ENCODE peak calls at places on chromosomes 3 and 15, in six cellular contexts. N, D, S, P, B and C are unnamed samples.

GRCh38 chr15:85284497-85284896 is 95.9 kb upstream of the AKAP13 start:
- DNase-seq in D (no peak), N (peak; percentile 53), B (no peak), S (no peak), P (no peak), C (no peak)

GRCh38 chr3:187706966-187707365 is 4.6 kb upstream of the RTP2 start:
- DNase-seq in S (peak; percentile 57), N (no peak), D (no peak), P (no peak), B (no peak), C (no peak)

GRCh38 chr15:37536967-37537624 is 397.3 kb upstream of the TMCO5A start:
- DNase-seq in N (no peak), B (no peak), P (no peak), D (no peak), S (no peak), C (no peak)

GRCh38 chr3:160374472-160374871 is 24.6 kb downstream of the IFT80 start:
- DNase-seq in N (no peak), D (no peak), S (no peak), B (no peak), P (no peak), C (no peak)

GRCh38 chr3:140571836-140572235 is 106.0 kb upstream of the TRIM42 start:
- DNase-seq in D (no peak), N (no peak), S (no peak), P (no peak), B (no peak), C (no peak)

GRCh38 chr15:77702211-77702957 is 69.7 kb upstream of the LINGO1 start:
- DNase-seq in D (no peak), S (no peak), B (no peak), N (peak; percentile 28), P (no peak), C (no peak)

GRCh38 chr3:149468504-149469212 is 5.8 kb upstream of the TM4SF4 start:
- DNase-seq in S (no peak), B (peak; percentile 75), P (no peak), N (peak; percentile 69), D (no peak), C (no peak)

GRCh38 chr3:189908646-189909045 is 212.1 kb downstream of the P3H2 start:
- DNase-seq in D (no peak), B (no peak), P (peak; percentile 64), S (no peak), N (no peak), C (no peak)

GRCh38 chr3:193803288-193803687 is 210.3 kb downstream of the OPA1 start:
- DNase-seq in P (no peak), D (no peak), B (peak; percentile 38), S (no peak), N (no peak), C (no peak)

GRCh38 chr3:127177226-127177625 is 15.7 kb upstream of the PRR23E start:
- DNase-seq in P (no peak), S (no peak), N (no peak), B (peak; percentile 38), D (no peak), C (no peak)

GRCh38 chr15:81029416-81030367 is 29.0 kb downstream of the TLNRD1 start:
- DNase-seq in S (no peak), P (no peak), N (no peak), B (no peak), D (no peak), C (no peak)

GRCh38 chr3:142065344-142065743 is 84.0 kb downstream of the TFDP2 start:
- DNase-seq in P (no peak), N (no peak), S (no peak), D (no peak), B (no peak), C (no peak)

GRCh38 chr3:79406175-79406574 is 361.6 kb downstream of the ROBO1 start:
- DNase-seq in N (no peak), D (no peak), P (no peak), B (no peak), S (no peak), C (no peak)

GRCh38 chr3:141686477-141687280 is 51.4 kb upstream of the RNF7 start:
- DNase-seq in D (no peak), B (peak; percentile 27), S (peak; percentile 82), N (no peak), P (no peak), C (peak; percentile 78)

GRCh38 chr15:32982001-32982400 is 212.5 kb downstream of the FMN1 start:
- DNase-seq in B (no peak), S (no peak), P (no peak), D (no peak), N (no peak), C (no peak)

GRCh38 chr3:186996356-186996755 is 66.0 kb downstream of the ST6GAL1 start:
- DNase-seq in S (no peak), D (no peak), P (no peak), N (peak; percentile 98), B (no peak), C (no peak)

GRCh38 chr3:158160958-158161357 is 51.1 kb downstream of the RSRC1 start:
- DNase-seq in S (no peak), N (no peak), P (no peak), D (no peak), B (no peak), C (no peak)

GRCh38 chr3:185126201-185126600 is 26.7 kb downstream of the C3orf70 start:
- DNase-seq in S (no peak), P (no peak), N (no peak), B (no peak), D (no peak), C (no peak)

GRCh38 chr3:42340466-42340865 is 69.9 kb downstream of the LYZL4 start:
- DNase-seq in B (no peak), P (no peak), S (no peak), D (no peak), N (no peak), C (no peak)

GRCh38 chr15:76153241-76154197 is 93.7 kb downstream of the TMEM266 start:
- DNase-seq in P (no peak), B (no peak), S (no peak), N (no peak), D (no peak), C (no peak)

GRCh38 chr15:66023322-66023972 is 154.2 kb downstream of the RAB11A start:
- DNase-seq in N (no peak), S (no peak), D (no peak), B (no peak), P (no peak), C (no peak)

GRCh38 chr3:156577731-156578130 is 22.8 kb upstream of the SSR3 start:
- DNase-seq in N (no peak), P (no peak), S (no peak), D (no peak), B (no peak), C (no peak)

GRCh38 chr15:85764649-85765277 is 30.0 kb downstream of the KLHL25 start:
- DNase-seq in B (no peak), N (no peak), P (no peak), D (no peak), S (no peak), C (no peak)

GRCh38 chr15:60328852-60329443 is 68.8 kb downstream of the ANXA2 start:
- DNase-seq in S (no peak), P (no peak), B (no peak), N (peak; percentile 10), D (no peak), C (no peak)

GRCh38 chr3:51720292-51721061 is 13.6 kb downstream of the GRM2 start:
- DNase-seq in D (no peak), P (no peak), N (no peak), B (no peak), S (no peak), C (no peak)

GRCh38 chr3:36362973-36363372 is 17.3 kb upstream of the STAC start:
- DNase-seq in B (no peak), P (peak; percentile 53), S (no peak), D (no peak), N (no peak), C (no peak)

GRCh38 chr15:88623061-88623460 is 1.9 kb downstream of the AEN start:
- DNase-seq in S (no peak), P (peak; percentile 96), B (no peak), D (no peak), N (no peak), C (no peak)

GRCh38 chr3:6679510-6679909 is 181.4 kb upstream of the GRM7 start:
- DNase-seq in P (no peak), N (peak; percentile 48), B (no peak), S (no peak), D (no peak), C (no peak)

GRCh38 chr3:11810276-11810675 is 36.4 kb downstream of the TAMM41 start:
- DNase-seq in D (no peak), B (no peak), S (no peak), N (no peak), P (no peak), C (no peak)

DNA sequence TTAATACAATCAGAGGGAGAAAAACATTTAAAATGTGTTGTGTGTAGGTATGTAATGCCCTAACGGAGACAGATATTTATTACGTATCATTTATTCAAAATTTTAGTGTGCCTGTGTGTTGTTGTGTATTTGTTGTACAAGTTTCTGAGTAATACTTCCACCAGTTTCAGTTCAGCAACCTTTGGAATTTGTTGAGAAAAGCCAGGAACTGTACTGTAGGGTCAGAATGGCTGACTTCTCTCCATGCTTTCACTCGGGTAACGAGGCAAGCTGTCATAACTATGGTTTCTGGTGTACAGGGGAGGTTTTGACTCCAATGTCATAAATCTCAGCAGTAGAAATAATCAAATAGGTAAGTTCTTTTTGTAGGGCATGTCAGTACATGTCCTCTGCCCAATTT is 23.8 kb upstream of the CNTN6 start:
- DNase-seq in D (no peak), P (no peak), S (no peak), N (no peak), B (no peak), C (no peak)
- H3K9me3 ChIP-seq in D (no peaks in the 10 kb centered on the region), P (peaks cover 2% of the 10 kb centered on the region), S (no peaks in the 10 kb centered on the region), N (no peaks in the 10 kb centered on the region), B (no peaks in the 10 kb centered on the region), C (peaks cover 4% of the 10 kb centered on the region)

DNA sequence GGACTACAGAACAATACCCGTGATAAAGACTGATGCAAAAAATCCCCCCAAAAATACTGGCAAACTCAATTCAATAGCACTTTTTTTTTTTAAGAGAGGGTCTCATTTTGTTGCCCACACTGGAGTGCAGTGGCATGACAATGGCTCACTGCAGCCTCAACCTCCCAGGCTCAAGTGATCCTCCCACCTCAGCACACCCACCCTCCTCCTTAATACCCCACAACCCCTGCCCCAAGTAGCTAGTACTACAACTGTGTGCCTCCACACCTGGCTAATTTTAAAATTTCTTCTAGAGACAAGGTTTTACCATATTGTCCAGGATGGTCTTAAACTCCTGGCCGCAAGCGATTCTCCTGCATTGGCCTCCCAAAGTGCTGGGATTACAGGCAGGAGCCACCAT is 11.4 kb downstream of the TOP2B start:
- DNase-seq in D (no peak), S (no peak), P (no peak), N (no peak), B (no peak), C (no peak)
- H3K9me3 ChIP-seq in D (peaks cover 4% of the 10 kb centered on the region), S (peaks cover 17% of the 10 kb centered on the region), P (peaks cover 9% of the 10 kb centered on the region), N (no peaks in the 10 kb centered on the region), B (peaks cover 15% of the 10 kb centered on the region), C (peaks cover 30% of the 10 kb centered on the region)

GRCh38 chr15:25091421-25092158 is 136.8 kb downstream of the SNRPN start:
- DNase-seq in N (no peak), D (no peak), B (no peak), S (no peak), P (peak; percentile 17), C (peak; percentile 12)
- H3K9me3 ChIP-seq in N (no peaks in the 10 kb centered on the region), D (peaks cover 30% of the 10 kb centered on the region), B (peaks cover 98% of the 10 kb centered on the region), S (peaks cover 18% of the 10 kb centered on the region), P (peaks cover 6% of the 10 kb centered on the region), C (peaks cover 13% of the 10 kb centered on the region)

DNA sequence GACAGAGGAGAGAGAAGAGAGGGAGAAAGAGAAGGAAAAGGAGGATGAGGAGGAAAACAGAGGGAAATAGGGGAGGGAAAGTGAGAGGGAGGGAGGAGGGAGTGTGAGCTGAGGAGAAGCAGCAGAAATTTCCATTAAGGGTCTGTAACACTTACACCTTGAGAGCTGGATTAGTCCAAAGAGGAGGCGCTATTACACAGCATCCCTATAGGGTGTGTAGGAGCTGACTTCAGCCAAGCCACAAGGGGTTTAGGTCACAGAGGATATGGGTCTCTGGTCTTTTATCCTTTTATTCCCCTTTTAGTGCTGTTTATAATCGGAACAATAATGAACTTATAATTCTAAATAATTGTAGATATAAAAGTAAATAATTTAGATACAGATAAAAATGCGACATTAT is 230.4 kb downstream of the GABRG3 start:
- DNase-seq in N (no peak), D (no peak), S (no peak), P (no peak), B (no peak), C (no peak)
- H3K9me3 ChIP-seq in N (no peaks in the 10 kb centered on the region), D (no peaks in the 10 kb centered on the region), S (no peaks in the 10 kb centered on the region), P (no peaks in the 10 kb centered on the region), B (peaks cover 21% of the 10 kb centered on the region), C (peaks cover 16% of the 10 kb centered on the region)